ENCODE peak calls at places on chromosome 7, in eight cellular contexts. J is NCI-H2081; Q is central memory CD8-positive, alpha-beta T cell; O is left ventricle myocardium superior; Y is activated gamma-delta T cell treated with Interleukin-2 at 50 U/mL for 16 hours; N is osteocyte; P is nucleus accumbens; L is SK-N-DZ. F is an unnamed sample.
A peak's percentile ranks its signal among the peaks of the same experiment; 100 is the strongest.

GRCh38 chr7:43914795-43915194 is 8.4 kb upstream of the URGCP start:
- DNase-seq in J (no peak), Q (no peak), O (no peak), Y (no peak), N (no peak), P (no peak), L (no peak), F (no peak)

GRCh38 chr7:142088022-142088714 is 23.4 kb upstream of the MGAM2 start:
- DNase-seq in J (peak; percentile 50), Q (no peak), O (no peak), Y (no peak), N (no peak), P (peak; percentile 66), L (no peak), F (no peak)

GRCh38 chr7:68288099-68288498 is 1291.5 kb downstream of the TYW1 start:
- DNase-seq in J (peak; percentile 51), Q (no peak), O (no peak), Y (no peak), N (no peak), P (no peak), L (no peak), F (no peak)

GRCh38 chr7:42981595-42981994 is 49.4 kb downstream of the MRPL32 start:
- DNase-seq in J (no peak), Q (no peak), O (no peak), Y (no peak), N (no peak), P (no peak), L (no peak), F (no peak)

GRCh38 chr7:100192951-100193350 is 15.2 kb downstream of the STAG3 start:
- DNase-seq in J (no peak), Q (no peak), O (no peak), Y (no peak), N (no peak), P (no peak), L (no peak), F (no peak)

GRCh38 chr7:118110178-118110577 is 73.8 kb upstream of the LSM8 start:
- DNase-seq in J (no peak), Q (no peak), O (no peak), Y (no peak), N (no peak), P (no peak), L (no peak), F (no peak)

GRCh38 chr7:136114966-136115762 is 138.0 kb upstream of the MTPN start:
- DNase-seq in J (peak; percentile 48), Q (peak; percentile 18), O (peak; percentile 49), Y (peak; percentile 17), N (no peak), P (peak; percentile 35), L (no peak), F (peak; percentile 74)

GRCh38 chr7:129946282-129946681 is 6.5 kb downstream of the UBE2H start:
- DNase-seq in J (no peak), Q (no peak), O (no peak), Y (no peak), N (no peak), P (no peak), L (no peak), F (no peak)

GRCh38 chr7:116593359-116594075 is 68.7 kb downstream of the CAV1 start:
- DNase-seq in J (no peak), Q (no peak), O (no peak), Y (no peak), N (no peak), P (no peak), L (no peak), F (no peak)

GRCh38 chr7:154463794-154464193 is 411.6 kb downstream of the DPP6 start:
- DNase-seq in J (no peak), Q (no peak), O (no peak), Y (no peak), N (no peak), P (no peak), L (no peak), F (no peak)

GRCh38 chr7:148699024-148699771 is 495 bp downstream of the CUL1 start:
- DNase-seq in J (peak; percentile 16), Q (peak; percentile 34), O (peak; percentile 73), Y (peak; percentile 39), N (peak; percentile 87), P (peak; percentile 39), L (peak; percentile 34), F (peak; percentile 71)